ENCODE peak calls at places on chromosome 7, in five cellular contexts. F is HFF-Myc, N is fibroblast of the aortic adventitia, L is A549, T is IMR-90. V is an unnamed sample.

GRCh38 chr7:33495207-33495606 is 365.8 kb downstream of the BBS9 start:
- DNase-seq in F (no peak), L (no peak), N (peak; percentile 77), T (peak; percentile 46), V (no peak)

GRCh38 chr7:137903382-137904169 is 56.8 kb upstream of the DGKI start:
- DNase-seq in N (peak; percentile 86), F (peak; percentile 66), L (peak; percentile 59), T (peak; percentile 82), V (peak; percentile 65)

GRCh38 chr7:148380581-148381419 is 209.8 kb upstream of the C7orf33 start:
- DNase-seq in T (no peak), L (no peak), N (no peak), F (no peak), V (no peak)

GRCh38 chr7:94654764-94655561 is 970 bp downstream of the SGCE start:
- DNase-seq in F (no peak), T (peak; percentile 48), N (peak; percentile 68), L (no peak), V (peak; percentile 9)

GRCh38 chr7:132368246-132368900 is 207.9 kb downstream of the PLXNA4 start:
- DNase-seq in N (no peak), L (no peak), F (no peak), T (no peak), V (no peak)

GRCh38 chr7:141562036-141562435 is 10.8 kb downstream of the AGK start:
- DNase-seq in F (no peak), L (no peak), N (no peak), T (no peak), V (no peak)

GRCh38 chr7:22622386-22622785 is 104.6 kb upstream of the IL6 start:
- DNase-seq in L (no peak), N (no peak), T (no peak), F (no peak), V (no peak)

GRCh38 chr7:134599371-134599770 is 47.3 kb upstream of the BPGM start:
- DNase-seq in N (no peak), T (no peak), F (no peak), L (no peak), V (no peak)

GRCh38 chr7:5218564-5219360 is 28.7 kb downstream of the WIPI2 start:
- DNase-seq in N (no peak), T (no peak), F (no peak), L (no peak), V (no peak)

GRCh38 chr7:46720761-46721160 is 799.7 kb upstream of the IGFBP3 start:
- DNase-seq in F (no peak), N (no peak), T (no peak), L (no peak), V (no peak)

GRCh38 chr7:46527360-46527759 is 606.3 kb upstream of the IGFBP3 start:
- DNase-seq in T (no peak), N (no peak), L (no peak), F (no peak), V (no peak)

GRCh38 chr7:155897758-155898386 is 85.6 kb upstream of the SHH start:
- DNase-seq in F (no peak), T (no peak), L (no peak), N (no peak), V (no peak)

GRCh38 chr7:157432541-157432956 is 95.7 kb downstream of the DNAJB6 start:
- DNase-seq in L (peak; percentile 78), F (peak; percentile 66), T (peak; percentile 68), N (peak; percentile 39), V (no peak)

GRCh38 chr7:10648289-10648688 is 325.4 kb upstream of the PHF14 start:
- DNase-seq in L (no peak), N (no peak), F (no peak), T (no peak), V (no peak)

GRCh38 chr7:55526329-55526728 is 46.0 kb downstream of the VOPP1 start:
- DNase-seq in N (no peak), F (no peak), L (no peak), T (no peak), V (no peak)

GRCh38 chr7:113774182-113774807 is 144.5 kb downstream of the PPP1R3A start:
- DNase-seq in T (peak; percentile 62), F (peak; percentile 22), N (peak; percentile 63), L (peak; percentile 6), V (peak; percentile 29)

GRCh38 chr7:26013551-26014083 is 138.4 kb upstream of the NFE2L3 start:
- DNase-seq in N (no peak), T (no peak), F (no peak), L (no peak), V (no peak)

GRCh38 chr7:142301923-142302550 is 44.2 kb upstream of the PRSS58 start:
- DNase-seq in N (peak; percentile 16), L (no peak), T (no peak), F (no peak), V (peak; percentile 25)

GRCh38 chr7:104923010-104923421 is 91.0 kb upstream of the KMT2E start:
- DNase-seq in N (peak; percentile 93), L (peak; percentile 45), T (peak; percentile 88), F (peak; percentile 82), V (peak; percentile 69)

GRCh38 chr7:47190462-47190861 is 391.4 kb downstream of the TNS3 start:
- DNase-seq in L (no peak), N (no peak), F (no peak), T (no peak), V (no peak)

GRCh38 chr7:100802951-100803350 is 24.4 kb downstream of the EPHB4 start:
- DNase-seq in T (no peak), L (no peak), N (no peak), F (no peak), V (no peak)

GRCh38 chr7:113790025-113790424 is 128.8 kb downstream of the PPP1R3A start:
- DNase-seq in L (no peak), N (no peak), F (no peak), T (no peak), V (no peak)

GRCh38 chr7:100789055-100789454 is 38.3 kb downstream of the EPHB4 start:
- DNase-seq in L (no peak), N (no peak), T (no peak), F (no peak), V (no peak)

GRCh38 chr7:98483276-98483963 is 82.5 kb upstream of the BAIAP2L1 start:
- DNase-seq in N (no peak), L (no peak), F (no peak), T (no peak), V (no peak)

GRCh38 chr7:132846086-132846485 is 235.8 kb downstream of the CHCHD3 start:
- DNase-seq in F (no peak), T (no peak), N (no peak), L (no peak), V (no peak)

GRCh38 chr7:1987084-1987535 is 245.6 kb downstream of the MAD1L1 start:
- DNase-seq in N (no peak), L (no peak), T (no peak), F (no peak), V (no peak)

GRCh38 chr7:22445871-22446270 is 54.1 kb downstream of the STEAP1B start:
- DNase-seq in N (no peak), T (no peak), L (no peak), F (no peak), V (no peak)

GRCh38 chr7:41054960-41055700 is 647.8 kb downstream of the INHBA start:
- DNase-seq in N (no peak), T (no peak), L (no peak), F (no peak), V (no peak)

GRCh38 chr7:127392182-127392565 is 334 bp downstream of the ZNF800 start:
- DNase-seq in T (peak; percentile 55), N (peak; percentile 35), F (no peak), L (peak; percentile 16), V (peak; percentile 68)

GRCh38 chr7:11847336-11847735 is 15.3 kb upstream of the THSD7A start:
- DNase-seq in L (no peak), F (no peak), T (no peak), N (no peak), V (no peak)

GRCh38 chr7:79436378-79436777 is 17.1 kb downstream of the MAGI2 start:
- DNase-seq in F (no peak), N (no peak), T (no peak), L (no peak), V (no peak)

GRCh38 chr7:78140109-78140508 is 341.5 kb downstream of the PHTF2 start:
- DNase-seq in N (no peak), T (no peak), L (no peak), F (no peak), V (no peak)

GRCh38 chr7:30027065-30027456 is 559 bp upstream of the FKBP14 start:
- DNase-seq in T (peak; percentile 57), F (no peak), L (peak; percentile 36), N (no peak), V (peak; percentile 53)

GRCh38 chr7:27210441-27211083 is 10.7 kb upstream of the HOXA13 start:
- DNase-seq in T (peak; percentile 32), F (no peak), N (peak; percentile 45), L (peak; percentile 79), V (peak; percentile 76)

GRCh38 chr7:100428967-100429636 is 529 bp upstream of the MEPCE start:
- DNase-seq in L (peak; percentile 93), N (peak; percentile 100), T (peak; percentile 99), F (peak; percentile 98), V (peak; percentile 99)

GRCh38 chr7:38330861-38331709 is 57.6 kb upstream of the TARP start:
- DNase-seq in N (no peak), F (no peak), T (no peak), L (no peak), V (no peak)
- TF ChIP-seq CTCF in N (no peak), F (peak; percentile 29), T (no peak), L (no peak), V (no peak)

DNA sequence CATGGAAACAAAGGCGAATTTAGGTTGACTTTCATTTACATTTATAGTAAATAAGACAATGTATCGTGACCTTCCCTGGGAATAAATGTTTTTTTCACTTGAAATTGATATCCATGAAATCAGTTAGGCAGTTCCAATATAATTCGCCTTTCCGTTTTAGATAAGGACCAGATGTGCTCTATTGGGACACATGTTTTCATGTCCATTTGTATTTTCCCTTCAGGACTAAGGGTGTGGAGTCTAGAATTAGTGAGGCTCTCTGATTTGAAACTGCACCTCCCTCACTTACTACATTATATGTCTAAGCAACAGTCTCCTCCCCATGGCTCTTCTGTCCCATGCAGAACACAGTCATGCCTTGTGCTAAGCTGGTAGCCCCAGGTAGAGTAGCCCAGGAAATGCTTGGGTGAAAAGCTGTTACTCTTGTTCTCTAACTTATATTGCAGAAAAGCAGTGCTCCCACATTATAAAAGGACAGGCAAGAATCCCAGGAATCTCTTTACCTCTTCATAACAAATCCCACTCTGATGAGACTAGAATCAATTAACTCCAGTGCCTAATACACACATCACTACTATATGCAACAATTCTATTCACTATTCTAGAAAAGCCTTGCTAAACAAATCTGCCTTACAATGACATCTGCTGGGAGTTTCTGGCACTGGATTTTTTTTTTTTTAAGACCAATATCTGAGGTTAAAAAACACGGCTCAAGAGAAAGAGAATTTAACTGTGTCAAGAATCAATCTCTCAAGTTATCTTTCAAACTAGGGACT is 293.9 kb downstream of the SNX13 start:
- DNase-seq in N (peak; percentile 81), L (no peak), F (no peak), T (peak; percentile 66), V (peak; percentile 26)
- TF ChIP-seq CTCF in N (peak; percentile 52), L (peak; percentile 70), F (peak; percentile 27), T (peak; percentile 71), V (peak; percentile 10)

GRCh38 chr7:18357691-18358090 is 137.9 kb upstream of the HDAC9 start:
- DNase-seq in L (peak; percentile 13), N (no peak), T (peak; percentile 6), F (peak; percentile 5), V (no peak)
- TF ChIP-seq CTCF in L (no peak), N (peak; percentile 16), T (peak; percentile 17), F (peak; percentile 25), V (peak; percentile 37)

DNA sequence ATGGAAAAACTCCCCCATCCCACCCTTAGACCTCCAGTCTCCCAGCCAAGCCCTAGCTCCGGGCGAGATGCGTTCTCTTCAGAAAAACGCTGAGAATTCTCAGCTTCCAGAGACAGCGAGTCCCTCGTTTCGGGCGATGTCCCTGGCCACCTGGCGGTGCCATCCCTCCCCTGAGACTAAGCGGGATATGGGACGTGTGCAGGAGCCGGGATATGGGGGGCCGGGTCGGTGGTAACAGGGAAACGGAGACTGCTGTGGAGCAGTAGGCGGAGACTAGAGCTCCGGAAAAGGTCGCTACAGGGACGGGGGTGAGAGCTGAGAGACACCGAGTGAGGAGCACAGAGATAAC is 435 bp upstream of the STRIP2 start:
- DNase-seq in L (peak; percentile 74), N (no peak), T (no peak), F (no peak), V (peak; percentile 48)
- TF ChIP-seq CTCF in L (no peak), N (no peak), T (no peak), F (no peak), V (no peak)